ENCODE peak calls at places on chromosomes 6 and 20, in seven cellular contexts. R, U, Z, K, A, V and G are unnamed samples.
A peak's percentile ranks its signal among the peaks of the same experiment; 100 is the strongest.

GRCh38 chr6:163709693-163710092 is 295.2 kb downstream of the QKI start:
- DNase-seq in Z (no peak), K (no peak), A (no peak), R (no peak), V (no peak), U (no peak), G (no peak)

GRCh38 chr6:22590423-22590822 is 21.1 kb downstream of the HDGFL1 start:
- DNase-seq in Z (no peak), U (no peak), K (no peak), R (no peak), A (no peak), V (no peak), G (no peak)

GRCh38 chr6:57173056-57173885 is 1.1 kb downstream of the BAG2 start:
- DNase-seq in K (no peak), A (no peak), R (no peak), Z (peak; percentile 14), V (no peak), U (peak; percentile 52), G (no peak)

GRCh38 chr6:51996296-51996947 is 91.0 kb downstream of the PKHD1 start:
- DNase-seq in R (no peak), Z (no peak), V (no peak), U (no peak), K (no peak), A (no peak), G (no peak)

GRCh38 chr6:41568585-41569384 is 22.6 kb downstream of the FOXP4 start:
- DNase-seq in V (no peak), Z (no peak), K (no peak), U (no peak), R (no peak), A (no peak), G (no peak)

GRCh38 chr6:2396856-2397640 is 151.6 kb upstream of the GMDS start:
- DNase-seq in V (no peak), R (no peak), U (no peak), K (no peak), Z (no peak), A (no peak), G (no peak)

GRCh38 chr20:51008718-51009117 is 14.2 kb downstream of the KCNG1 start:
- DNase-seq in R (no peak), V (no peak), Z (no peak), U (no peak), A (no peak), K (no peak), G (no peak)

GRCh38 chr6:14549319-14549770 is 431.8 kb downstream of the CD83 start:
- DNase-seq in A (no peak), K (no peak), Z (no peak), V (no peak), R (no peak), U (no peak), G (no peak)

GRCh38 chr6:156715839-156716238 is 61.3 kb upstream of the ARID1B start:
- DNase-seq in R (no peak), A (no peak), K (no peak), V (no peak), U (no peak), Z (no peak), G (no peak)

GRCh38 chr6:158109744-158110143 is 58.3 kb downstream of the SERAC1 start:
- DNase-seq in V (no peak), U (no peak), A (no peak), K (no peak), Z (no peak), R (no peak), G (no peak)

GRCh38 chr20:37803476-37804307 is 99.2 kb upstream of the VSTM2L start:
- DNase-seq in U (no peak), V (no peak), Z (no peak), A (no peak), K (no peak), R (no peak), G (no peak)